ENCODE peak calls at places on chromosomes 7 and 10, in nine cellular contexts. One of them, this sample, is unnamed. For H3K4me1, the result is how much of the 10 kb centered on the place peaks cover.

GRCh38 chr7:116273918-116274301 is 63.6 kb downstream of the TES start:
- DNase-seq in CD4-positive, CD25-positive, alpha-beta regulatory T cell: no peak
- DNase-seq in Karpas-422: no peak
- DNase-seq in naive thymus-derived CD4-positive, alpha-beta T cell: no peak
- DNase-seq in Peyer's patch: no peak
- DNase-seq in PC-3: no peak
- DNase-seq in gastrocnemius medialis: no peak
- DNase-seq in uterus: no peak
- DNase-seq in Caco-2: peak
- DNase-seq in this sample: no peak

GRCh38 chr10:50538473-50539398 is 85.0 kb downstream of the SGMS1 start:
- DNase-seq in uterus: no peak
- DNase-seq in Peyer's patch: peak
- DNase-seq in Karpas-422: no peak
- DNase-seq in PC-3: no peak
- DNase-seq in gastrocnemius medialis: no peak
- DNase-seq in CD4-positive, CD25-positive, alpha-beta regulatory T cell: peak
- DNase-seq in Caco-2: no peak
- DNase-seq in naive thymus-derived CD4-positive, alpha-beta T cell: peak
- DNase-seq in this sample: no peak

GRCh38 chr7:130013241-130013640 is 37.9 kb downstream of the ZC3HC1 start:
- DNase-seq in uterus: no peak
- DNase-seq in naive thymus-derived CD4-positive, alpha-beta T cell: no peak
- DNase-seq in CD4-positive, CD25-positive, alpha-beta regulatory T cell: no peak
- DNase-seq in Caco-2: no peak
- DNase-seq in Peyer's patch: no peak
- DNase-seq in gastrocnemius medialis: no peak
- DNase-seq in PC-3: no peak
- DNase-seq in Karpas-422: no peak
- DNase-seq in this sample: no peak

GRCh38 chr7:2471396-2471795 is 4.8 kb downstream of the GRIFIN start:
- DNase-seq in CD4-positive, CD25-positive, alpha-beta regulatory T cell: no peak
- DNase-seq in naive thymus-derived CD4-positive, alpha-beta T cell: no peak
- DNase-seq in Peyer's patch: peak
- DNase-seq in uterus: no peak
- DNase-seq in Caco-2: no peak
- DNase-seq in gastrocnemius medialis: no peak
- DNase-seq in PC-3: no peak
- DNase-seq in Karpas-422: no peak
- DNase-seq in this sample: no peak

GRCh38 chr7:5421626-5422323 is 1.9 kb downstream of the TNRC18 start:
- DNase-seq in naive thymus-derived CD4-positive, alpha-beta T cell: no peak
- DNase-seq in PC-3: peak
- DNase-seq in Caco-2: peak
- DNase-seq in Peyer's patch: peak
- DNase-seq in gastrocnemius medialis: no peak
- DNase-seq in uterus: peak
- DNase-seq in CD4-positive, CD25-positive, alpha-beta regulatory T cell: no peak
- DNase-seq in Karpas-422: no peak
- DNase-seq in this sample: peak

GRCh38 chr10:30878920-30879319 is 152.7 kb downstream of the ZNF438 start:
- DNase-seq in Karpas-422: no peak
- DNase-seq in Caco-2: no peak
- DNase-seq in gastrocnemius medialis: no peak
- DNase-seq in CD4-positive, CD25-positive, alpha-beta regulatory T cell: no peak
- DNase-seq in PC-3: no peak
- DNase-seq in Peyer's patch: no peak
- DNase-seq in uterus: no peak
- DNase-seq in naive thymus-derived CD4-positive, alpha-beta T cell: no peak
- DNase-seq in this sample: no peak

GRCh38 chr7:134811798-134812197 is 32.4 kb downstream of the CALD1 start:
- DNase-seq in Peyer's patch: no peak
- DNase-seq in Karpas-422: no peak
- DNase-seq in Caco-2: no peak
- DNase-seq in gastrocnemius medialis: no peak
- DNase-seq in naive thymus-derived CD4-positive, alpha-beta T cell: no peak
- DNase-seq in PC-3: no peak
- DNase-seq in CD4-positive, CD25-positive, alpha-beta regulatory T cell: no peak
- DNase-seq in uterus: no peak
- DNase-seq in this sample: no peak

GRCh38 chr7:71538210-71538609 is 406.3 kb downstream of the GALNT17 start:
- DNase-seq in Peyer's patch: no peak
- DNase-seq in naive thymus-derived CD4-positive, alpha-beta T cell: no peak
- DNase-seq in gastrocnemius medialis: no peak
- DNase-seq in Caco-2: no peak
- DNase-seq in Karpas-422: no peak
- DNase-seq in uterus: no peak
- DNase-seq in PC-3: no peak
- DNase-seq in CD4-positive, CD25-positive, alpha-beta regulatory T cell: no peak
- DNase-seq in this sample: no peak

GRCh38 chr7:104552102-104552501 is 223.7 kb downstream of the LHFPL3 start:
- DNase-seq in Karpas-422: peak
- DNase-seq in gastrocnemius medialis: no peak
- DNase-seq in naive thymus-derived CD4-positive, alpha-beta T cell: peak
- DNase-seq in PC-3: peak
- DNase-seq in Caco-2: peak
- DNase-seq in Peyer's patch: no peak
- DNase-seq in uterus: peak
- DNase-seq in CD4-positive, CD25-positive, alpha-beta regulatory T cell: peak
- DNase-seq in this sample: peak

GRCh38 chr10:12387561-12388210 is 38.3 kb downstream of the CAMK1D start:
- DNase-seq in Caco-2: no peak
- DNase-seq in gastrocnemius medialis: no peak
- DNase-seq in CD4-positive, CD25-positive, alpha-beta regulatory T cell: no peak
- DNase-seq in Karpas-422: no peak
- DNase-seq in PC-3: no peak
- DNase-seq in naive thymus-derived CD4-positive, alpha-beta T cell: no peak
- DNase-seq in uterus: no peak
- DNase-seq in Peyer's patch: no peak
- DNase-seq in this sample: no peak

GRCh38 chr10:115861864-115862263 is 411.1 kb downstream of the GFRA1 start:
- DNase-seq in Peyer's patch: no peak
- DNase-seq in CD4-positive, CD25-positive, alpha-beta regulatory T cell: no peak
- DNase-seq in Caco-2: no peak
- DNase-seq in gastrocnemius medialis: no peak
- DNase-seq in naive thymus-derived CD4-positive, alpha-beta T cell: no peak
- DNase-seq in uterus: no peak
- DNase-seq in PC-3: peak
- DNase-seq in Karpas-422: no peak
- DNase-seq in this sample: no peak

DNA sequence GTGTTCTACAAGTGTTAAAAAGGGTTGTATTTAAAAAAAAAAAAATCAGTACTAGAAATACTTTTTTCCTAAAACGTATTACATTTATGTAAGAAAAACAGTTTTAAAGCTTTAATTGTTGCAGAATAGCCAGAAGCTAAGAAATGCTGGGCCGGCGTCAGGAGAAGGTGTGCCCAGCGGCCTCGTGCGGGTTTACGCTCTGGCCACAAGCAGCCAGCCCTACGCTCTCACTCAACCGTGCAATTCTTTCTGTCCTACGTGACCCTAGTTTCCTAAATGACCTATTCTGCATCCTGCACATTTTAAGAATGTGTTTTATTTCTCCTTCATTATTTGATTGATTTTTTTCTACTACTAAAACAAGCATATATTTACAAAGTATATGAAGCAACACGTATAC is 279.7 kb upstream of the KLF14 start:
- DNase-seq in CD4-positive, CD25-positive, alpha-beta regulatory T cell: no peak
- DNase-seq in uterus: no peak
- DNase-seq in Karpas-422: no peak
- DNase-seq in naive thymus-derived CD4-positive, alpha-beta T cell: no peak
- DNase-seq in Caco-2: no peak
- DNase-seq in Peyer's patch: no peak
- DNase-seq in gastrocnemius medialis: no peak
- DNase-seq in PC-3: no peak
- DNase-seq in this sample: no peak
- H3K4me1 ChIP-seq in CD4-positive, CD25-positive, alpha-beta regulatory T cell: half or more
- H3K4me1 ChIP-seq in uterus: under half
- H3K4me1 ChIP-seq in Karpas-422: half or more
- H3K4me1 ChIP-seq in naive thymus-derived CD4-positive, alpha-beta T cell: half or more
- H3K4me1 ChIP-seq in Caco-2: under half
- H3K4me1 ChIP-seq in Peyer's patch: under half
- H3K4me1 ChIP-seq in gastrocnemius medialis: half or more
- H3K4me1 ChIP-seq in PC-3: under half
- H3K4me1 ChIP-seq in this sample: half or more

DNA sequence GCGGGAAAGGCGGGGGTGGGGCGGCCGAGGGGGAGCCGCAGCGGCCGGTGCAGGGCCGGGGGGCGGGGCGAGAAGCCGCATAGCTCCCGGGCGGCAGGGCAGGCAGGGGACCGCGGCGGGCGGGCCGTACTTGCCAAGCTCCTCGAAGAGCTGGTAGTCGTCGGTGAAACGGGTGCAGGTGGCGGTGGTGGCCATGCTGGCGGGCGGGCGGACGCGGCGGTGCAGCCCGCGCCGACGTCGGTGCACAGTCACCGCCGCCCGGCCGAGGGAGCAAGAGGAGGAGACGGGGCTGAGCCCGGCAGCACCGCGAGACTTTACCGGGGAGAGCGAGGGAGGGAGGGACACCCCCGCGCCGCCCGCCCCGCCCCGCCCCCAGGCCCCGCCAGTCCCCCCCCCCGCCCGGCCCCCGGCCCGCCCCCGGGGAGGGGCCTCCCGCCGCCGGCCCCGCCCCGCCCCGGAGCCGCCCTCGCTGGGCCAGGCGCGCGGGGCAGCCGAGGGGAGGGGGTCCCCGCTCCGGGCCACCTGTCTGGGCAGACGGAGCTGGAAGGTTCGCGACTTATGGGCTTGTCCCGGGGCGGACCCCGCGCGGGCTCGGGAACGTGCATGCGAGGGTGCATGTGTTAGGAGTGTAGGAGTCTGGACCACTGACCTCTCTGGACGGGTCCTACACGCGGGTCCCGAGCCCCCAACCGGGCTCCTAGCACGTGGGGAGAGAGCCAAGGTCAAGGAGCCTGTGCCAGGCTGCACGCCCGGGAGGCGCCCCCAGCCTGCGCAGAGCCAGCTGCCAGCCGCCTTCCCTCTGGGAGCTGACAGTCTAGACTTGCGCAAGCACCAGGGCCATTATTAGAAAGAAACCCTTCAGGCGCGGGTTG is at the start of gene CAMK2G:
- DNase-seq in PC-3: peak
- DNase-seq in Karpas-422: peak
- DNase-seq in Peyer's patch: peak
- DNase-seq in naive thymus-derived CD4-positive, alpha-beta T cell: peak
- DNase-seq in CD4-positive, CD25-positive, alpha-beta regulatory T cell: peak
- DNase-seq in uterus: peak
- DNase-seq in Caco-2: peak
- DNase-seq in gastrocnemius medialis: peak
- DNase-seq in this sample: peak
- H3K4me1 ChIP-seq in PC-3: under half
- H3K4me1 ChIP-seq in Karpas-422: under half
- H3K4me1 ChIP-seq in Peyer's patch: under half
- H3K4me1 ChIP-seq in naive thymus-derived CD4-positive, alpha-beta T cell: under half
- H3K4me1 ChIP-seq in CD4-positive, CD25-positive, alpha-beta regulatory T cell: half or more
- H3K4me1 ChIP-seq in uterus: under half
- H3K4me1 ChIP-seq in Caco-2: half or more
- H3K4me1 ChIP-seq in gastrocnemius medialis: half or more
- H3K4me1 ChIP-seq in this sample: under half

GRCh38 chr7:150975536-150976285 is 2.4 kb downstream of the KCNH2 start:
- DNase-seq in PC-3: no peak
- DNase-seq in naive thymus-derived CD4-positive, alpha-beta T cell: no peak
- DNase-seq in Caco-2: no peak
- DNase-seq in uterus: no peak
- DNase-seq in CD4-positive, CD25-positive, alpha-beta regulatory T cell: no peak
- DNase-seq in Peyer's patch: no peak
- DNase-seq in Karpas-422: no peak
- DNase-seq in gastrocnemius medialis: no peak
- DNase-seq in this sample: no peak
- H3K4me1 ChIP-seq in PC-3: under half
- H3K4me1 ChIP-seq in naive thymus-derived CD4-positive, alpha-beta T cell: under half
- H3K4me1 ChIP-seq in Caco-2: under half
- H3K4me1 ChIP-seq in uterus: under half
- H3K4me1 ChIP-seq in CD4-positive, CD25-positive, alpha-beta regulatory T cell: half or more
- H3K4me1 ChIP-seq in Peyer's patch: under half
- H3K4me1 ChIP-seq in Karpas-422: under half
- H3K4me1 ChIP-seq in gastrocnemius medialis: under half
- H3K4me1 ChIP-seq in this sample: under half

GRCh38 chr7:35817930-35818329 is 17.1 kb downstream of the SEPTIN7 start:
- DNase-seq in uterus: no peak
- DNase-seq in PC-3: no peak
- DNase-seq in Peyer's patch: no peak
- DNase-seq in naive thymus-derived CD4-positive, alpha-beta T cell: no peak
- DNase-seq in Karpas-422: no peak
- DNase-seq in Caco-2: no peak
- DNase-seq in gastrocnemius medialis: no peak
- DNase-seq in CD4-positive, CD25-positive, alpha-beta regulatory T cell: no peak
- DNase-seq in this sample: no peak

GRCh38 chr7:35819310-35819709 is 18.5 kb downstream of the SEPTIN7 start:
- DNase-seq in uterus: no peak
- DNase-seq in Caco-2: no peak
- DNase-seq in naive thymus-derived CD4-positive, alpha-beta T cell: no peak
- DNase-seq in CD4-positive, CD25-positive, alpha-beta regulatory T cell: no peak
- DNase-seq in Karpas-422: no peak
- DNase-seq in gastrocnemius medialis: no peak
- DNase-seq in PC-3: no peak
- DNase-seq in Peyer's patch: no peak
- DNase-seq in this sample: no peak

GRCh38 chr7:35820858-35821257 is 20.0 kb downstream of the SEPTIN7 start:
- DNase-seq in Caco-2: no peak
- DNase-seq in PC-3: no peak
- DNase-seq in Peyer's patch: no peak
- DNase-seq in gastrocnemius medialis: no peak
- DNase-seq in naive thymus-derived CD4-positive, alpha-beta T cell: no peak
- DNase-seq in uterus: no peak
- DNase-seq in Karpas-422: no peak
- DNase-seq in CD4-positive, CD25-positive, alpha-beta regulatory T cell: no peak
- DNase-seq in this sample: no peak

GRCh38 chr7:35818513-35818912 is 17.7 kb downstream of the SEPTIN7 start:
- DNase-seq in Caco-2: no peak
- DNase-seq in PC-3: no peak
- DNase-seq in gastrocnemius medialis: no peak
- DNase-seq in uterus: no peak
- DNase-seq in Peyer's patch: no peak
- DNase-seq in Karpas-422: no peak
- DNase-seq in naive thymus-derived CD4-positive, alpha-beta T cell: no peak
- DNase-seq in CD4-positive, CD25-positive, alpha-beta regulatory T cell: no peak
- DNase-seq in this sample: no peak

DNA sequence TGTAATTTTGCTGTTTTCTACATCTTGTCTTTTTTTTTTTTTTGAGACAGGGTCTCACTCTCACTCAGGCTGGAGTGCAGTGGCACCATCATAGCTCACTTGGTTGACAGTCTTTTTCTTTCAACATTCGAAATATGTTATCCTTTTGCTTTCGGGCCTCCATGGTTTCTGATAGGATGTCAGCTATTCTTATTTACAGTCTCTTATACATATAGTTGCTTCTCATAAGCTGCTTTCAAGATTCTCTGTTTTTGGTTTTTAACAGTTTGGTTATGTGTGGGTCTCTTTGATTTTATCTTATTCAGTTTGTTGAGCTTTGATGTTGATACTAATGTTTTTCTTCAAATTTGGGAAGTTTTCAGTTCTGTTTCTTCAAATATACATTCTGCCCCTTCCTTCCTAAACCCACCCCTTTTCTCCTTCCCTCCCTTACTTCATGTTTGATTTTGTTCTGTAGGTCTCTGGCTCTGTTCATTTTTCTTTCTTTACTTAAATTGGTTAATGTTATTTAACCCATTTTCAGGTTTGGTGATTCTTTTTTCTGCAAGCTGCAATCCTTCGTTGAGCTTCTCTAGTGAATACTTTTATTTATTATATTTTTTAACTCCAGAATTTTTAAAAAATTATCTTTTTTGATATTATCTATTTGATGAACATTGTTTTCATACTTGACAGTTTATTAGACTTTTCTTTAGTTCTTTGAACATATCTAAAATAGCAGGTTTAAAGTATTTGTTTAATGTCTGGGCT is 19.3 kb downstream of the SEPTIN7 start:
- DNase-seq in gastrocnemius medialis: no peak
- DNase-seq in uterus: no peak
- DNase-seq in Peyer's patch: no peak
- DNase-seq in naive thymus-derived CD4-positive, alpha-beta T cell: no peak
- DNase-seq in Caco-2: no peak
- DNase-seq in Karpas-422: no peak
- DNase-seq in CD4-positive, CD25-positive, alpha-beta regulatory T cell: no peak
- DNase-seq in PC-3: no peak
- DNase-seq in this sample: no peak
- H3K4me1 ChIP-seq in gastrocnemius medialis: under half
- H3K4me1 ChIP-seq in uterus: under half
- H3K4me1 ChIP-seq in Peyer's patch: under half
- H3K4me1 ChIP-seq in naive thymus-derived CD4-positive, alpha-beta T cell: under half
- H3K4me1 ChIP-seq in Caco-2: under half
- H3K4me1 ChIP-seq in Karpas-422: under half
- H3K4me1 ChIP-seq in CD4-positive, CD25-positive, alpha-beta regulatory T cell: under half
- H3K4me1 ChIP-seq in PC-3: under half
- H3K4me1 ChIP-seq in this sample: under half